ENCODE peak calls at places on chromosome 20, in nine cellular contexts. E is sigmoid colon; O is CD8-positive, alpha-beta T cell; N is IMR-90; I is A549; X is left ventricle myocardium inferior; Y is GM12865; K is tibial nerve; G is astrocyte of the spinal cord. A is an unnamed sample.

GRCh38 chr20:51579137-51579536 is 36.6 kb upstream of the NFATC2 start:
- DNase-seq in K (no peak), Y (no peak), E (no peak), I (no peak), X (no peak), G (peak; percentile 75), O (no peak), N (peak; percentile 58), A (peak; percentile 53)

GRCh38 chr20:5789827-5790226 is 39.6 kb downstream of the SHLD1 start:
- DNase-seq in I (no peak), Y (no peak), G (no peak), X (no peak), O (no peak), E (no peak), K (no peak), N (no peak), A (no peak)

GRCh38 chr20:19817017-19817416 is 59.0 kb downstream of the RIN2 start:
- DNase-seq in K (no peak), Y (no peak), O (no peak), N (peak; percentile 98), I (no peak), E (peak; percentile 55), G (peak; percentile 94), X (no peak), A (peak; percentile 96)

GRCh38 chr20:51687071-51687470 is 81.1 kb downstream of the ATP9A start:
- DNase-seq in G (peak; percentile 67), E (no peak), N (peak; percentile 50), I (peak; percentile 89), X (no peak), K (no peak), Y (no peak), O (no peak), A (peak; percentile 30)

GRCh38 chr20:38706482-38706881 is 17.8 kb upstream of the SLC32A1 start:
- DNase-seq in Y (no peak), X (no peak), E (no peak), G (no peak), I (no peak), N (no peak), K (no peak), O (no peak), A (no peak)

GRCh38 chr20:10769700-10770099 is 95.9 kb upstream of the JAG1 start:
- DNase-seq in E (no peak), Y (no peak), I (no peak), G (no peak), O (no peak), N (peak; percentile 39), K (no peak), X (no peak), A (no peak)

GRCh38 chr20:2149507-2149906 is 47.9 kb downstream of the STK35 start:
- DNase-seq in O (no peak), K (no peak), E (no peak), G (no peak), Y (no peak), I (no peak), X (no peak), N (peak; percentile 62), A (no peak)

GRCh38 chr20:5056801-5057599 is 55.7 kb upstream of the SLC23A2 start:
- DNase-seq in K (peak; percentile 35), G (peak; percentile 9), N (peak; percentile 46), X (peak; percentile 39), O (peak; percentile 84), E (no peak), Y (peak; percentile 67), I (peak; percentile 77), A (peak; percentile 35)

DNA sequence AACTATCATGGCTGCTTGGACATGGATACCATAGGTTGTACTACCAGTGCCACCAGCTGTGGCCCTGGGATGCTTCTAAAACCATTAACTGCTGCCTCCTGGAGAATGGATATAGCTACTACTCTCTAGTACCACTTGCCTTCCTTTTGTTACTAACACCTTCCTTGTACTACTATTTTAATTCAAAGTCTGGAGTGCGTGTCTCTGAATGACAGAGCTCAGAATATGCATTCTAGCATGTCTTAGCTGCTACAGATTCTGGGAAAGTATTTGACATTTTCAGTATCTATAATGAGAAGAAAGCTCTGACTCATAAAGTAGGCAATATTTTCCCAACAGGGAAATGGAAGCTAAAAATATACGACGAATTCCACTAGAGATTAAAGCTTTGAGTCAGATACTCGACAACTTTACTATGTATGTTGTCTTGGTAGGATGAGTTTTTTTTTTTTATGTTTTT is 112.3 kb downstream of the PFDN4 start:
- DNase-seq in X (no peak), O (no peak), I (no peak), Y (no peak), E (no peak), G (peak; percentile 5), K (no peak), N (peak; percentile 24), A (no peak)
- H3K4me3 ChIP-seq in X (no peak overlapping the region), O (no peak overlapping the region), I (no peak overlapping the region), Y (no peak overlapping the region), E (no peak overlapping the region), G (no peak overlapping the region), K (no peak overlapping the region), N (no peak overlapping the region), A (no peak overlapping the region)

GRCh38 chr20:53162251-53162835 is 190.2 kb downstream of the TSHZ2 start:
- DNase-seq in X (peak; percentile 29), N (peak; percentile 47), K (peak; percentile 61), O (no peak), E (peak; percentile 74), I (peak; percentile 18), Y (peak; percentile 37), G (peak; percentile 72), A (peak; percentile 60)
- TF ChIP-seq CTCF in X (peak; percentile 17), N (peak; percentile 19), K (peak; percentile 42), O (no peak), E (no peak), I (no peak), Y (peak; percentile 0), G (peak; percentile 24), A (peak; percentile 47)

GRCh38 chr20:23632711-23633573 is 4.8 kb downstream of the CST3 start:
- DNase-seq in O (no peak), I (no peak), K (no peak), E (no peak), N (no peak), Y (no peak), G (no peak), X (no peak), A (no peak)

GRCh38 chr20:23636908-23637281 is 860 bp downstream of the CST3 start:
- DNase-seq in O (no peak), Y (no peak), N (no peak), I (no peak), X (no peak), G (no peak), E (no peak), K (no peak), A (no peak)

GRCh38 chr20:23636182-23636907 is 1.4 kb downstream of the CST3 start:
- DNase-seq in K (no peak), O (no peak), Y (no peak), G (no peak), X (no peak), I (no peak), N (no peak), E (no peak), A (no peak)

GRCh38 chr20:23634044-23634801 is 3.5 kb downstream of the CST3 start:
- DNase-seq in X (no peak), K (no peak), E (no peak), N (no peak), I (no peak), G (no peak), Y (no peak), O (no peak), A (no peak)

GRCh38 chr20:23634985-23635767 is 2.6 kb downstream of the CST3 start:
- DNase-seq in K (peak; percentile 72), Y (no peak), I (no peak), O (no peak), N (no peak), E (no peak), X (peak; percentile 72), G (no peak), A (peak; percentile 29)
- H3K4me3 ChIP-seq in K (no peak overlapping the region), Y (no peak overlapping the region), I (no peak overlapping the region), O (no peak overlapping the region), N (no peak overlapping the region), E (peak overlapping the region; percentile 12), X (peak overlapping the region; percentile 84), G (no peak overlapping the region), A (no peak overlapping the region)

DNA sequence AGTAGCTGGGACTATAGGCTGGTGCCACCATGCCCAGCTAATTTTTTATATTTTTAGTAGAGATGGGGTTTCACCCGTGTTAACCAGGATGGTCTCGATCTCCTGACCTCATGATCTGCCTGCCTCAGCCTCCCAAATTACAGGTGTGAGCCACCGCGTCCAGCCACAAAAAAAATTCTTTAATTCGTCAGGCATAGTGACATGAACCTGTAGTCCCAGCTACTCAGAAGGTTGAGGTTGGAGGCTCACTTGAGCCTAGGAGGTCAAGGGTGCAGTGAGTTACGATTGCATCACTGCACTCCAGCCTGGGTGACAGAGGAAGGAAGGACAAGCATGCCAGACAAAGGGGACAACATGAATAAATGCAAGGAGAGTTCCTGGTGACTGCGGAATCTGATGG is 19.5 kb upstream of the ASXL1 start:
- DNase-seq in X (no peak), Y (no peak), N (no peak), E (no peak), G (no peak), O (no peak), I (no peak), K (no peak), A (no peak)
- TF ChIP-seq CTCF in X (no peak), Y (no peak), N (no peak), E (no peak), G (no peak), O (no peak), I (no peak), K (no peak), A (no peak)